ENCODE peak calls at places on chromosomes 11 and 22, in six cellular contexts. J is fibroblast of pulmonary artery; M is dorsolateral prefrontal cortex; T is HFFc6; D is fibroblast of lung; S is CD8-positive, alpha-beta T cell. P is an unnamed sample.
A peak's percentile ranks its signal among the peaks of the same experiment; 100 is the strongest.

GRCh38 chr11:95897731-95898130 is 26.2 kb downstream of the MTMR2 start:
- DNase-seq in J (no peak), M (no peak), T (peak; percentile 52), D (peak; percentile 84), S (no peak), P (no peak)

GRCh38 chr11:16528639-16529038 is 172.3 kb upstream of the SOX6 start:
- DNase-seq in J (no peak), M (no peak), T (no peak), D (no peak), S (no peak), P (no peak)

GRCh38 chr11:18705651-18706281 is 7.2 kb downstream of the TMEM86A start:
- DNase-seq in J (no peak), M (no peak), T (no peak), D (no peak), S (peak; percentile 22), P (no peak)

GRCh38 chr22:29154364-29155048 is 51.2 kb upstream of the EMID1 start:
- DNase-seq in J (peak; percentile 64), M (peak; percentile 67), T (peak; percentile 48), D (peak; percentile 55), S (peak; percentile 81), P (peak; percentile 90)

GRCh38 chr22:39570665-39571064 is at the start of gene CACNA1I:
- DNase-seq in J (no peak), M (no peak), T (no peak), D (no peak), S (no peak), P (no peak)

GRCh38 chr22:46045459-46046298 is 68.7 kb upstream of the WNT7B start:
- DNase-seq in J (no peak), M (peak; percentile 56), T (no peak), D (no peak), S (no peak), P (no peak)

GRCh38 chr11:48105096-48105990 is 111.3 kb upstream of the OR4B1 start:
- DNase-seq in J (no peak), M (no peak), T (no peak), D (no peak), S (no peak), P (peak; percentile 58)

GRCh38 chr11:19628018-19628417 is 84.6 kb upstream of the NAV2 start:
- DNase-seq in J (peak; percentile 96), M (no peak), T (peak; percentile 93), D (peak; percentile 37), S (no peak), P (no peak)

GRCh38 chr11:128886401-128887119 is 4.6 kb upstream of the KCNJ5 start:
- DNase-seq in J (no peak), M (no peak), T (no peak), D (no peak), S (no peak), P (no peak)

GRCh38 chr11:113189909-113190667 is 124.3 kb upstream of the TTC12 start:
- DNase-seq in J (peak; percentile 94), M (no peak), T (peak; percentile 79), D (peak; percentile 97), S (no peak), P (no peak)

GRCh38 chr22:49735411-49736311 is 92.0 kb downstream of the BRD1 start:
- DNase-seq in J (peak; percentile 8), M (peak; percentile 25), T (no peak), D (peak; percentile 4), S (no peak), P (peak; percentile 70)

GRCh38 chr11:7665473-7666291 is 7.6 kb downstream of the CYB5R2 start:
- DNase-seq in J (peak; percentile 73), M (peak; percentile 77), T (peak; percentile 65), D (peak; percentile 35), S (peak; percentile 58), P (peak; percentile 85)

GRCh38 chr11:83508804-83509203 is 222.6 kb upstream of the CCDC90B start:
- DNase-seq in J (no peak), M (no peak), T (no peak), D (no peak), S (no peak), P (no peak)

GRCh38 chr22:40728731-40729189 is 49.5 kb downstream of the MCHR1 start:
- DNase-seq in J (peak; percentile 36), M (no peak), T (no peak), D (peak; percentile 56), S (peak; percentile 57), P (no peak)

GRCh38 chr11:47177229-47177845 is 658 bp upstream of the ARFGAP2 start:
- DNase-seq in J (peak; percentile 83), M (peak; percentile 81), T (peak; percentile 82), D (peak; percentile 73), S (peak; percentile 67), P (peak; percentile 79)

GRCh38 chr11:130425156-130425555 is 3.3 kb downstream of the ADAMTS8 start:
- DNase-seq in J (no peak), M (no peak), T (no peak), D (no peak), S (no peak), P (no peak)

GRCh38 chr11:104852811-104853210 is 45.4 kb downstream of the CASP12 start:
- DNase-seq in J (no peak), M (no peak), T (no peak), D (peak; percentile 43), S (no peak), P (no peak)

DNA sequence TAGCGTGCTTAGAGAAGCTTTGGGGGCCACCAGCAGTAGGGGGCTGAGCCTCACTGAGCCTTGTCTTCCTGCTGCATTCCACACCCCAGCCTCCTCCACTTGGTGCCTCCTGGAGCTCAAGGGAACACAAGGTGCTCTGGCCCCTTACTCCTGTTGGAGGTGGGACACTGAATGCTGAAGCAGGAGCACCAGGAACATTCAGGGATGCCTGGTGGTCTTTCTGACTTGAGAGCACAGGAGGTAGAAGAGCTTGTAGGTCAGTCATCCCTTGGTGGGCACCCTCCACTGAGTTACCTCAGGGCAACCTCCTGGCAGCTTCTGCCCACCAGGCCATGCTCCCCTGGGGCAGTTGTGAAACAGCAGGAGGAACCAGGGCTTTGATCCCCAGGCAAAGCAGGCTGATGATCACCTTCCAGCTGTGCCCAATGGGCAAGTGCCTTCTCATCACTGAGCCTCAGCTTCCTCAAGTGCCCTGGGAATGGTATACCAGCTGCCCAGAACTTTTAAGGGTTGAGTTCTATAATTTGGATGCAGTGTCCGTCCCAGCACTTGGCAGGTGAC is 50.1 kb downstream of the CABIN1 start:
- DNase-seq in J (no peak), M (no peak), T (no peak), D (no peak), S (no peak), P (no peak)
- TF ChIP-seq CTCF in J (no peak), M (no peak), T (no peak), D (no peak), S (no peak), P (no peak)

DNA sequence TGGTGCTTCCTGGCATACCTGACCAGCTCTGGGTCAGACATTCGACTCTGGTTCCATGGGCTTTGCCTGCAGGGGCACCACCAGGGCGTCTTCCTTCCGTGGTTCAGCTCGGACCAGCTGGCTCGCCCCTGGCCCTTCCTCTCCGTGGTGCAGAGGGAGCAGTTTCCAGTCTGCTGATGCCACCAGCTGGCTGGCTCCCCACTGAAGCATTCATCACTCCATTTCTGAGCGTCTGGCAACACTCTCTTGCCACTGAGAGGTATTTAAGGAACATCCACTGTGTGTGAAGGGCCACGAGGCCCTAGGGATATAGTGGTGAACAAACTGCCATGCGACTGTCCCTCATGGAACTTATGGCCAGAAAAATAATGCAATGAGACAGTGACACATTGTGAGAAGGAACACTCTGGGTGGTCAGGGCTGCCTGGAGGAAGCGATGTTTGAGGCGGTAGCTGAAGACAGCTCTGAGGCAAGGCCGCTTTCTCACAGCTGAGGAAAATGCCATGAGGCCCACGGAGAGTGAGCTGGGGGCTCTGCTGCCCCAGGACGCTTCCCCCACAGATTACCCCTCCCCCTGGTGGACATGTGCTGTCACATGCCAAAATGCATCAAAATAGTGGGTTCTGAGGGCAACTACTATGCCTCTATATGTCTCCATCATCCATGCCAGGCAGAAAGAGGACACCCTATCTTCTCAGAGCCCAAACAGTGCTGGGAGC is 44.9 kb upstream of the ARFGAP3 start:
- DNase-seq in J (no peak), M (no peak), T (no peak), D (no peak), S (no peak), P (no peak)
- TF ChIP-seq CTCF in J (peak; percentile 34), M (no peak), T (peak; percentile 67), D (no peak), S (no peak), P (peak; percentile 54)

GRCh38 chr11:2148253-2149000 is 9.2 kb upstream of the IGF2 start:
- DNase-seq in J (no peak), M (no peak), T (no peak), D (no peak), S (no peak), P (no peak)

GRCh38 chr11:2151500-2152257 is 9.3 kb downstream of the INS start:
- DNase-seq in J (peak; percentile 75), M (peak; percentile 81), T (peak; percentile 39), D (peak; percentile 43), S (peak; percentile 82), P (no peak)

GRCh38 chr11:2147391-2147790 is 8.2 kb upstream of the IGF2 start:
- DNase-seq in J (no peak), M (no peak), T (no peak), D (no peak), S (no peak), P (no peak)

GRCh38 chr11:2149471-2150205 is 10.4 kb upstream of the IGF2 start:
- DNase-seq in J (no peak), M (no peak), T (no peak), D (no peak), S (no peak), P (no peak)

DNA sequence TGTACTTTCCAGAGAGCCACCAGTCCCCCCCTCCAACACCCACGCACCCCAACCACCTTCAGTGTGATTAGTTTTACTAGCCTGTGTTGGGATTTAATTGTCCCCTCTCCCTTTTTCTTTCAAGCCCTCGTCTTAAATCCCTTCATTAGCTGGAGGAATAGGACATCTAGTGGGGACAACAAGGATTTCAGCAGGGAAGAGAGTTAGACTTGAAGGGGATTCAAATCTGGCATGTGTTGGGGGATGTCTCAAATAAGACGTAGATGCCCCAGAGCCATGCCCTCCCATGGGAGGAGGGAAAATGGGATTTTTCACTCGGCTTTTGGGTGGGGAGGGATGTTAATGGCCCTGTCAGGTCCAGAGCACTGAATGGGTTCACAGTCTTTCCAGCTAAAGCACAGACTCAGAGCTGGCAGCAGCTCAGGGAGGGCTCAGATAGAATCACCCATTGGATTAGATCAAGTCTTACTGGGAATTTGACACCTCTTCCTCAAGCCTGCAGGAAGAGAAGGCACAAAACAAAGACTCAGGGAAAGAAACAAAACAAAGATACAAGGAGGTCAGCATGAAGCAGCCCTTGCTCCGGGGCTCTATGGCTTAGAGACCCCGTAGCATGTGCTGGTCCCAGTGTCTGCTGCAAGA is 10.7 kb downstream of the INS start:
- DNase-seq in J (peak; percentile 74), M (no peak), T (peak; percentile 19), D (peak; percentile 54), S (no peak), P (no peak)
- TF ChIP-seq CTCF in J (peak; percentile 61), M (peak; percentile 40), T (peak; percentile 77), D (peak; percentile 37), S (no peak), P (peak; percentile 77)

GRCh38 chr11:103601230-103601846 is 435.1 kb upstream of the DDI1 start:
- DNase-seq in J (peak; percentile 85), M (peak; percentile 40), T (peak; percentile 68), D (peak; percentile 47), S (no peak), P (no peak)
- TF ChIP-seq CTCF in J (peak; percentile 97), M (peak; percentile 81), T (peak; percentile 96), D (peak; percentile 97), S (peak; percentile 52), P (peak; percentile 92)

P was measured in type B pancreatic cell.